ENCODE peak calls at places on chromosomes 3 and 15, in five cellular contexts. Z, I, D, U and F are unnamed samples.

GRCh38 chr3:131801566-131801965 is 233.2 kb downstream of the CPNE4 start:
- DNase-seq in Z (no peak), I (no peak), D (no peak), U (no peak), F (no peak)

GRCh38 chr15:68830141-68830540 is 9.4 kb upstream of the ANP32A start:
- DNase-seq in Z (no peak), I (no peak), D (no peak), U (no peak), F (no peak)

GRCh38 chr3:161957467-161957866 is 460.9 kb downstream of the OTOL1 start:
- DNase-seq in Z (no peak), I (no peak), D (no peak), U (no peak), F (no peak)

GRCh38 chr3:62242846-62243245 is 130.5 kb downstream of the FEZF2 start:
- DNase-seq in Z (no peak), I (no peak), D (no peak), U (no peak), F (no peak)

GRCh38 chr15:38351466-38351865 is 98.8 kb downstream of the SPRED1 start:
- DNase-seq in Z (no peak), I (no peak), D (no peak), U (no peak), F (no peak)

GRCh38 chr3:14352002-14352627 is 50.3 kb upstream of the SLC6A6 start:
- DNase-seq in Z (no peak), I (no peak), D (no peak), U (no peak), F (peak; percentile 72)

GRCh38 chr3:57411715-57412114 is 119.2 kb upstream of the ASB14 start:
- DNase-seq in Z (no peak), I (no peak), D (no peak), U (no peak), F (no peak)

GRCh38 chr3:174251696-174252095 is 607.4 kb upstream of the NAALADL2 start:
- DNase-seq in Z (no peak), I (no peak), D (no peak), U (no peak), F (no peak)

GRCh38 chr3:18527691-18528090 is 102.6 kb upstream of the SATB1 start:
- DNase-seq in Z (no peak), I (no peak), D (no peak), U (no peak), F (no peak)

GRCh38 chr3:108441081-108441507 is 69.3 kb downstream of the MYH15 start:
- DNase-seq in Z (no peak), I (no peak), D (no peak), U (no peak), F (no peak)

GRCh38 chr3:196207159-196207832 is 3.9 kb downstream of the ZDHHC19 start:
- DNase-seq in Z (peak; percentile 91), I (no peak), D (peak; percentile 57), U (no peak), F (no peak)

GRCh38 chr3:158107508-158108095 is 1.4 kb upstream of the SHOX2 start:
- DNase-seq in Z (no peak), I (no peak), D (no peak), U (no peak), F (no peak)

GRCh38 chr3:36476274-36476942 is 96.1 kb downstream of the STAC start:
- DNase-seq in Z (no peak), I (no peak), D (no peak), U (no peak), F (no peak)

GRCh38 chr3:172511783-172512357 is 11.4 kb downstream of the TNFSF10 start:
- DNase-seq in Z (peak; percentile 76), I (no peak), D (no peak), U (no peak), F (no peak)

GRCh38 chr3:170368921-170369320 is 11.4 kb downstream of the SKIL start:
- DNase-seq in Z (no peak), I (no peak), D (no peak), U (no peak), F (no peak)

GRCh38 chr3:194095464-194095863 is 40.5 kb upstream of the HES1 start:
- DNase-seq in Z (peak; percentile 82), I (peak; percentile 56), D (no peak), U (peak; percentile 71), F (no peak)

GRCh38 chr3:49803464-49804140 is 541 bp downstream of the INKA1 start:
- DNase-seq in Z (peak; percentile 90), I (no peak), D (no peak), U (peak; percentile 52), F (peak; percentile 33)

GRCh38 chr3:122410639-122411038 is 5.2 kb downstream of the WDR5B start:
- DNase-seq in Z (no peak), I (no peak), D (no peak), U (no peak), F (no peak)

DNA sequence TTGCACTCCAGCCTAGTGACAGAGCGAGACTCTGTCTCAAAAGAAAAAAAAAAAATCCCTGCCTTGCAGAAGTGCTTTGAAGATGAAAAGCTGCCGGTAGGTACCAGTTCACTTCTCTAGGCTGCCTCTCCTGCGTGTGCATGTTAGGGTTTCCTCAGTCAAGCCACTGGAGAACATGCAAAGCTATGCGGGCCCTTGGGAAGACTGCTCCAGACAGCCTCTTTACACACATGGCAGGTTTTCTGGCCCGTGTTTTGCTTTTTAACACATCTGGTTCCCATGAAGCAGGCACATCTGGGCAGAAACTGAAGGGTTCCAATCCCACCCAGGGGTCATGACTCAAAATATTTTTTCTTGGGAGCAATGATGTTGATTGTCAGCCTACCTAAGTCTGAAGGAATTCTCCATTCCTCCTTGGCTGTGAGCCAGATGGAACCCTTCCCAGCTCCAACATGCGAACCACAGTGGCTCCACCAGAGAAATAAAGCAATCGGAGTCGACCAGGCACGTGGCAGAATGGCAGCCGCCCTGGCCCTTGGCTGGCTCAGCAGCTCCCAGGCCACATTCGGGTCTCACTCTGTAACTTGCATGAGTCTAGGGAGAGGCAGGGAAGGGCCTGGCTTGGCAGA is 29.5 kb downstream of the MGLL start:
- DNase-seq in Z (peak; percentile 33), I (peak; percentile 71), D (no peak), U (peak; percentile 68), F (peak; percentile 99)
- H3K4me3 ChIP-seq in Z (no peak overlapping the region), I (no peak overlapping the region), D (no peak overlapping the region), U (no peak overlapping the region), F (no peak overlapping the region)

GRCh38 chr3:117820900-117821299 is 1111.3 kb downstream of the TUSC7 start:
- DNase-seq in Z (no peak), I (no peak), D (no peak), U (no peak), F (no peak)
- H3K36me3 ChIP-seq in Z (no peaks in the 10 kb centered on the region), I (no peaks in the 10 kb centered on the region), D (no peaks in the 10 kb centered on the region), U (no peaks in the 10 kb centered on the region), F (no peaks in the 10 kb centered on the region)

DNA sequence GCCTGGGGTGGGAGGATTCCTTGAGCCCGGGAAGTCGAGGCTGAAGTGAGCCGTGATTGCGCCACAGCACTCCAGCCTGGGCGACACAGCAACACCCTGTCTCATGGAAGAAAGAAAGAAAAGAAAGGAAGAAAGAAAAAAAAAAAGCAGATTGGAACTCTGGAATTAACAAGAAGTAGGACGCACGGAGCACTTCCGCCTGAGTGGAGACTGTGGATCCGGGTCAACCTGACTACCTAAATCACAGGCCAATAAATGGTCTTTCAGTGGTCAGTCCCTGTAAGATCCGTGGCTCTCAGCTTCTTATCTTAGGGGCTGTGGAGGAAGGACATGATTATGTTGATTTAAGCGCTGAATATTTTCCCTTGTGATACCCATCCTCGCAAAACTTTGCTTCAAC is 2.4 kb upstream of the PPARG start:
- DNase-seq in Z (no peak), I (no peak), D (no peak), U (no peak), F (no peak)
- H3K4me3 ChIP-seq in Z (no peak overlapping the region), I (no peak overlapping the region), D (no peak overlapping the region), U (no peak overlapping the region), F (no peak overlapping the region)

DNA sequence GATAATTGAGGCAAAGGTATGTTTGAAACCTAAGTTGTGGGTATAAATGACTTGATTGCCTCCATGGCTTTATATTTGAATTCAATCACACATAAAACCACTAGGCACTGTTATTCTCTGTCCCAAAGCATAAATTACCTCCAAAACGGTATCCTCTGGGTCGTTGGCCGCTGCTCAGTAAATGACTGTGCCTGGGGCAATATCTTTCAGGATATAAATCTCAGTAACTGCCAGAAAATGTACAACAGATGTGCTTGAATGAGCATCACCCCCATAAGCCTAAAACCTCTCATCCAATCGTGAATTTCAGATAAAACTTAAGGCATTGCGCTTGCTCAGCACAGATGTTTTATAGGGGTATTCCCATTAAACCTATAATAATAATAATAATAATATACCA is 19.0 kb upstream of the C3orf49 start:
- DNase-seq in Z (no peak), I (no peak), D (no peak), U (no peak), F (no peak)
- H3K36me3 ChIP-seq in Z (no peaks in the 10 kb centered on the region), I (no peaks in the 10 kb centered on the region), D (no peaks in the 10 kb centered on the region), U (no peaks in the 10 kb centered on the region), F (no peaks in the 10 kb centered on the region)

DNA sequence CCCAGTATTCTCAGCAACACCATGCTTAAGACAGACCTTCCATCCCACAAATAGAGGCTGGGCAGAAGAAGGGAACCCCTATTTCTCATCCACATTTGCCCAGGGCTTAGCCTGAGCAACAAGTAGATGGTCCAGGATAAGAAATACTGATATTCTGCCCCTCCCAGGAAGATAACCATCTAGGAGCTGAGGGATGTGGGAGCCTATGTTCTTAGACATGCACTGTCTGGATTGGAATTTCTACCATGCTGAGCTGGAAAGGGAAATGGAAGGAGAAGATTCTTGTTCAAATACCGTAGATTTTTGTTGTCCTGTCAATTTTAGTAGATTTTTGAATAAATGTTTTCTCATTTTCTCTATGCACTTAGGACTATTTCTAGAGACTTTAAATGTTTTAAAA is 450.7 kb upstream of the SEMA6D start:
- DNase-seq in Z (no peak), I (no peak), D (no peak), U (no peak), F (no peak)
- H3K4me3 ChIP-seq in Z (no peak overlapping the region), I (no peak overlapping the region), D (no peak overlapping the region), U (no peak overlapping the region), F (no peak overlapping the region)

DNA sequence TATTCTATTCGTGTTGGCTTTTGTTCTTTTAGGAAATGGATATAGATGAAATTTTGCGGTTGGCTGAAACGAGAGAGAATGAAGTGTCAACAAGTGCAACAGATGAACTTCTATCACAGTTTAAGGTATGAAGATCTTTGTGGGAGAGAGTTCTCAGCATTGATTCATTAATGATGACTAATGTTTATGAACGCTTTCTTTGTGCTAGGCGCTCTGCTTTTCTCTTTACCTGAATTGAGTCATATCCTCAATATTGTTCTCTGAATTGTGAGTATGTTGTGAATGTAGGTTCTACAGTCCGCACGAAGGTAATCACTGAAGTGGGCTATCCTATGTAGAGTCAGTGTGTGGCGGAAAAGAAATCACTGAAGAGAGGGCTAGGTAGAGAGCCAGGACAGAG is 81.2 kb downstream of the CHD2 start:
- DNase-seq in Z (no peak), I (no peak), D (no peak), U (no peak), F (no peak)
- H3K36me3 ChIP-seq in Z (peaks cover 100% of the 10 kb centered on the region), I (peaks cover 95% of the 10 kb centered on the region), D (peaks cover 83% of the 10 kb centered on the region), U (peaks cover 92% of the 10 kb centered on the region), F (peaks cover 94% of the 10 kb centered on the region)

GRCh38 chr3:64340636-64341240 is 115.5 kb upstream of the PRICKLE2 start:
- DNase-seq in Z (no peak), I (no peak), D (no peak), U (no peak), F (no peak)
- H3K4me3 ChIP-seq in Z (no peak overlapping the region), I (no peak overlapping the region), D (no peak overlapping the region), U (no peak overlapping the region), F (no peak overlapping the region)

DNA sequence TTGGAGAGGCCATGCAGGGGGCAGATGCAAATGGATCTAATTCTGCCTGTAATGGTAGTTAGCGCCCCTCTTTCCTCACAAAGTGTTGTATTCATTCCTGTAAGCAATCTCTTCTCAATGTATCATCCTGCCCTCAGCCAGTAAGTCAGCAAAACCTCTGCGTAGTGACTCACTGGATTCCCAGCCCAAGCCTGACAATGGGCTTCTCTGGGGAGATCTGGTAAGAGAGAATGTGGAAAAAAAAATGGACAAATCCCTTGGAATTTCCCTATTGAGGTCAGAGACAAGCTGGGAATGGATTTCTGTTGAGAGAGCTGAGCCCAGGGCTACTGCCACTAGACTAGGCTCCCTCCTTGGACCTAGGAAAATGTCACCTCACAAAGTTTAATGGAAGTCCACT is 25.4 kb downstream of the ADPGK start:
- DNase-seq in Z (no peak), I (no peak), D (no peak), U (no peak), F (peak; percentile 79)
- H3K36me3 ChIP-seq in Z (peaks cover 100% of the 10 kb centered on the region), I (peaks cover 82% of the 10 kb centered on the region), D (peaks cover 29% of the 10 kb centered on the region), U (peaks cover 36% of the 10 kb centered on the region), F (peaks cover 58% of the 10 kb centered on the region)